ENCODE peak calls at places on chromosomes 3 and 15, in nine cellular contexts. W is neural progenitor cell; E is GM12892; F is NCI-H524; J is AG09309; K is choroid plexus epithelial cell; Q is NCI-H2107; V is CD8-positive, alpha-beta memory T cell; D is GM23338. L is an unnamed sample.

GRCh38 chr3:16028604-16029003 is 145.9 kb upstream of the GALNT15 start:
- DNase-seq in E (no peak), J (no peak), K (peak), Q (no peak), D (no peak), V (no peak), W (no peak), F (no peak), L (no peak)

GRCh38 chr15:99253381-99254090 is 2.3 kb downstream of the LRRC28 start:
- DNase-seq in W (no peak), D (no peak), E (no peak), Q (no peak), K (peak), V (no peak), F (no peak), J (peak), L (no peak)

GRCh38 chr15:39657714-39658113 is 76.8 kb downstream of the THBS1 start:
- DNase-seq in V (no peak), W (no peak), F (no peak), J (no peak), E (no peak), K (peak), D (no peak), Q (no peak), L (no peak)

GRCh38 chr15:99981223-99981647 is 248.0 kb upstream of the LYSMD4 start:
- DNase-seq in V (no peak), K (no peak), F (peak), Q (no peak), W (no peak), E (no peak), D (peak), J (no peak), L (no peak)

GRCh38 chr3:49362579-49362978 is 4.4 kb upstream of the GPX1 start:
- DNase-seq in K (peak), E (no peak), V (no peak), F (no peak), J (no peak), W (no peak), Q (no peak), D (no peak), L (no peak)

GRCh38 chr3:50375200-50375931 is 16.0 kb upstream of the TMEM115 start:
- DNase-seq in W (peak), K (no peak), Q (no peak), F (no peak), J (no peak), D (peak), V (no peak), E (no peak), L (no peak)

GRCh38 chr15:77629070-77630030 is 3.4 kb downstream of the LINGO1 start:
- DNase-seq in E (no peak), J (no peak), V (no peak), K (no peak), W (no peak), F (no peak), D (no peak), Q (no peak), L (no peak)

GRCh38 chr15:99429681-99430081 is 136.1 kb upstream of the MEF2A start:
- DNase-seq in Q (no peak), W (no peak), K (no peak), J (no peak), F (no peak), E (no peak), V (no peak), D (no peak), L (no peak)

GRCh38 chr3:81419196-81419595 is 342.2 kb downstream of the GBE1 start:
- DNase-seq in D (peak), V (no peak), J (no peak), F (peak), K (peak), Q (no peak), W (no peak), E (no peak), L (no peak)

GRCh38 chr15:74835312-74835823 is 7.6 kb downstream of the ULK3 start:
- DNase-seq in W (peak), D (peak), F (peak), J (no peak), E (peak), V (peak), Q (no peak), K (peak), L (peak)

GRCh38 chr15:83943849-83944404 is 290.0 kb downstream of the ADAMTSL3 start:
- DNase-seq in K (peak), D (no peak), F (no peak), W (no peak), V (no peak), E (no peak), J (no peak), Q (no peak), L (no peak)

GRCh38 chr3:38623539-38623938 is 25.9 kb downstream of the SCN5A start:
- DNase-seq in Q (no peak), E (no peak), K (no peak), V (no peak), D (peak), W (peak), F (no peak), J (no peak), L (no peak)

GRCh38 chr3:50885070-50885469 is 210.3 kb downstream of the DOCK3 start:
- DNase-seq in K (no peak), J (no peak), F (no peak), D (no peak), V (no peak), Q (no peak), W (no peak), E (no peak), L (no peak)

GRCh38 chr3:126811530-126811929 is 107.5 kb downstream of the CHCHD6 start:
- DNase-seq in K (peak), F (no peak), Q (no peak), W (no peak), D (no peak), E (no peak), J (peak), V (no peak), L (no peak)

GRCh38 chr15:84826369-84826823 is 9.2 kb downstream of the ALPK3 start:
- DNase-seq in J (no peak), E (no peak), K (peak), F (peak), Q (no peak), D (peak), W (peak), V (no peak), L (peak)

GRCh38 chr3:112894258-112894657 is 47.6 kb upstream of the CD200R1L start:
- DNase-seq in V (no peak), E (no peak), F (no peak), D (peak), Q (no peak), J (no peak), K (peak), W (peak), L (no peak)

GRCh38 chr3:182364323-182364722 is 429.0 kb upstream of the ATP11B start:
- DNase-seq in Q (no peak), E (no peak), V (no peak), D (peak), J (no peak), W (no peak), K (no peak), F (no peak), L (no peak)

GRCh38 chr15:97623091-97623661 is 337.3 kb upstream of the ARRDC4 start:
- DNase-seq in J (no peak), K (no peak), V (no peak), D (peak), F (no peak), E (no peak), Q (no peak), W (no peak), L (no peak)

GRCh38 chr3:134330895-134331810 is 43.1 kb downstream of the AMOTL2 start:
- DNase-seq in W (no peak), V (no peak), D (peak), Q (no peak), F (no peak), J (peak), K (peak), E (no peak), L (no peak)

GRCh38 chr3:179021119-179021903 is 50.3 kb downstream of the ZMAT3 start:
- DNase-seq in E (no peak), D (no peak), K (peak), W (no peak), F (no peak), V (peak), J (no peak), Q (no peak), L (no peak)